ENCODE peak calls at places on chromosomes 12 and 14, in four cellular contexts. One of them, this sample, is unnamed. For H3K36me3, the result is how much of the 10 kb centered on the place peaks cover.

GRCh38 chr12:19036673-19037357 is 92.7 kb upstream of the PLEKHA5 start:
- DNase-seq in heart right ventricle: no peak
- DNase-seq in right atrium auricular region: no peak
- DNase-seq in fibroblast of lung: peak
- DNase-seq in this sample: no peak

GRCh38 chr12:68074294-68075027 is 85.1 kb downstream of the IFNG start:
- DNase-seq in heart right ventricle: no peak
- DNase-seq in right atrium auricular region: no peak
- DNase-seq in fibroblast of lung: no peak
- DNase-seq in this sample: no peak

GRCh38 chr12:3107071-3107583 is 29.9 kb downstream of the TSPAN9 start:
- DNase-seq in heart right ventricle: no peak
- DNase-seq in right atrium auricular region: no peak
- DNase-seq in fibroblast of lung: peak
- DNase-seq in this sample: no peak

GRCh38 chr12:81866081-81866480 is 106.9 kb upstream of the PPFIA2 start:
- DNase-seq in heart right ventricle: no peak
- DNase-seq in right atrium auricular region: no peak
- DNase-seq in fibroblast of lung: no peak
- DNase-seq in this sample: no peak

GRCh38 chr12:45730116-45730841 is 773 bp downstream of the ARID2 start:
- DNase-seq in heart right ventricle: peak
- DNase-seq in right atrium auricular region: no peak
- DNase-seq in fibroblast of lung: peak
- DNase-seq in this sample: peak

GRCh38 chr12:57845478-57846284 is 848 bp downstream of the CTDSP2 start:
- DNase-seq in heart right ventricle: peak
- DNase-seq in right atrium auricular region: peak
- DNase-seq in fibroblast of lung: peak
- DNase-seq in this sample: peak

GRCh38 chr14:104749111-104749649 is 3.8 kb upstream of the SIVA1 start:
- DNase-seq in heart right ventricle: peak
- DNase-seq in right atrium auricular region: no peak
- DNase-seq in fibroblast of lung: peak
- DNase-seq in this sample: no peak

GRCh38 chr12:29844667-29845066 is 60.9 kb upstream of the TMTC1 start:
- DNase-seq in heart right ventricle: no peak
- DNase-seq in right atrium auricular region: no peak
- DNase-seq in fibroblast of lung: no peak
- DNase-seq in this sample: no peak

GRCh38 chr14:74583689-74584434 is 28.2 kb downstream of the LTBP2 start:
- DNase-seq in heart right ventricle: no peak
- DNase-seq in right atrium auricular region: no peak
- DNase-seq in fibroblast of lung: peak
- DNase-seq in this sample: no peak

GRCh38 chr12:68373836-68374314 is 41.7 kb upstream of the MDM1 start:
- DNase-seq in heart right ventricle: no peak
- DNase-seq in right atrium auricular region: no peak
- DNase-seq in fibroblast of lung: no peak
- DNase-seq in this sample: no peak

GRCh38 chr12:104006929-104007328 is 41.3 kb downstream of the TDG start:
- DNase-seq in heart right ventricle: no peak
- DNase-seq in right atrium auricular region: no peak
- DNase-seq in fibroblast of lung: peak
- DNase-seq in this sample: no peak

GRCh38 chr12:97650242-97650641 is 187.6 kb downstream of the RMST start:
- DNase-seq in heart right ventricle: no peak
- DNase-seq in right atrium auricular region: no peak
- DNase-seq in fibroblast of lung: peak
- DNase-seq in this sample: no peak

GRCh38 chr12:63083046-63083445 is 68.0 kb downstream of the AVPR1A start:
- DNase-seq in heart right ventricle: no peak
- DNase-seq in right atrium auricular region: no peak
- DNase-seq in fibroblast of lung: no peak
- DNase-seq in this sample: no peak

GRCh38 chr12:112916270-112916669 is 9.5 kb downstream of the OAS1 start:
- DNase-seq in heart right ventricle: no peak
- DNase-seq in right atrium auricular region: no peak
- DNase-seq in fibroblast of lung: no peak
- DNase-seq in this sample: no peak

GRCh38 chr14:52922059-52922458 is 28.8 kb downstream of the FERMT2 start:
- DNase-seq in heart right ventricle: no peak
- DNase-seq in right atrium auricular region: no peak
- DNase-seq in fibroblast of lung: no peak
- DNase-seq in this sample: no peak

GRCh38 chr12:121964813-121965643 is 46.6 kb downstream of the CFAP251 start:
- DNase-seq in heart right ventricle: no peak
- DNase-seq in right atrium auricular region: no peak
- DNase-seq in fibroblast of lung: peak
- DNase-seq in this sample: no peak

GRCh38 chr12:67937822-67938221 is 51.4 kb upstream of the IFNG-AS1 start:
- DNase-seq in heart right ventricle: no peak
- DNase-seq in right atrium auricular region: no peak
- DNase-seq in fibroblast of lung: no peak
- DNase-seq in this sample: no peak

GRCh38 chr14:56059054-56059453 is 59.2 kb upstream of the PELI2 start:
- DNase-seq in heart right ventricle: no peak
- DNase-seq in right atrium auricular region: no peak
- DNase-seq in fibroblast of lung: no peak
- DNase-seq in this sample: no peak

GRCh38 chr12:104555650-104556049 is 98.9 kb downstream of the CHST11 start:
- DNase-seq in heart right ventricle: no peak
- DNase-seq in right atrium auricular region: no peak
- DNase-seq in fibroblast of lung: no peak
- DNase-seq in this sample: no peak

GRCh38 chr12:127063339-127064090 is 1203.5 kb upstream of the TMEM132C start:
- DNase-seq in heart right ventricle: no peak
- DNase-seq in right atrium auricular region: no peak
- DNase-seq in fibroblast of lung: peak
- DNase-seq in this sample: no peak

GRCh38 chr12:101172316-101172715 is 37.7 kb downstream of the SLC5A8 start:
- DNase-seq in heart right ventricle: no peak
- DNase-seq in right atrium auricular region: no peak
- DNase-seq in fibroblast of lung: peak
- DNase-seq in this sample: no peak

GRCh38 chr12:54352891-54353874 is 11.1 kb downstream of the GPR84 start:
- DNase-seq in heart right ventricle: no peak
- DNase-seq in right atrium auricular region: no peak
- DNase-seq in fibroblast of lung: peak
- DNase-seq in this sample: no peak

GRCh38 chr12:110619534-110619953 is 5.6 kb downstream of the TCTN1 start:
- DNase-seq in heart right ventricle: no peak
- DNase-seq in right atrium auricular region: no peak
- DNase-seq in fibroblast of lung: no peak
- DNase-seq in this sample: no peak

GRCh38 chr14:61620130-61620946 is 75.0 kb upstream of the HIF1A start:
- DNase-seq in heart right ventricle: no peak
- DNase-seq in right atrium auricular region: no peak
- DNase-seq in fibroblast of lung: peak
- DNase-seq in this sample: no peak

GRCh38 chr14:77458249-77458950 is 507 bp downstream of the AHSA1 start:
- DNase-seq in heart right ventricle: no peak
- DNase-seq in right atrium auricular region: no peak
- DNase-seq in fibroblast of lung: peak
- DNase-seq in this sample: no peak

GRCh38 chr12:4174417-4174816 is 99.1 kb upstream of the CCND2 start:
- DNase-seq in heart right ventricle: no peak
- DNase-seq in right atrium auricular region: no peak
- DNase-seq in fibroblast of lung: no peak
- DNase-seq in this sample: no peak

GRCh38 chr12:122021822-122022392 is at the start of gene BCL7A:
- DNase-seq in heart right ventricle: peak
- DNase-seq in right atrium auricular region: peak
- DNase-seq in fibroblast of lung: peak
- DNase-seq in this sample: peak

GRCh38 chr14:104513641-104514046 is 65.9 kb upstream of the C14orf180 start:
- DNase-seq in heart right ventricle: no peak
- DNase-seq in right atrium auricular region: peak
- DNase-seq in fibroblast of lung: no peak
- DNase-seq in this sample: no peak

GRCh38 chr14:95222870-95223398 is 65.6 kb upstream of the DICER1 start:
- DNase-seq in heart right ventricle: no peak
- DNase-seq in right atrium auricular region: no peak
- DNase-seq in fibroblast of lung: peak
- DNase-seq in this sample: no peak

GRCh38 chr12:121748571-121749265 is 36.2 kb downstream of the TMEM120B start:
- DNase-seq in heart right ventricle: no peak
- DNase-seq in right atrium auricular region: no peak
- DNase-seq in fibroblast of lung: peak
- DNase-seq in this sample: no peak

GRCh38 chr12:125185311-125185739 is 120.1 kb downstream of the AACS start:
- DNase-seq in heart right ventricle: no peak
- DNase-seq in right atrium auricular region: no peak
- DNase-seq in fibroblast of lung: no peak
- DNase-seq in this sample: no peak

GRCh38 chr12:89603678-89604077 is 77.8 kb upstream of the POC1B start:
- DNase-seq in heart right ventricle: no peak
- DNase-seq in right atrium auricular region: no peak
- DNase-seq in fibroblast of lung: no peak
- DNase-seq in this sample: no peak

GRCh38 chr12:77751939-77752338 is 78.8 kb upstream of the NAV3 start:
- DNase-seq in heart right ventricle: no peak
- DNase-seq in right atrium auricular region: no peak
- DNase-seq in fibroblast of lung: peak
- DNase-seq in this sample: no peak

GRCh38 chr14:91284791-91285548 is 40.5 kb upstream of the GPR68 start:
- DNase-seq in heart right ventricle: no peak
- DNase-seq in right atrium auricular region: no peak
- DNase-seq in fibroblast of lung: peak
- DNase-seq in this sample: no peak

GRCh38 chr14:91284146-91284790 is 39.8 kb upstream of the GPR68 start:
- DNase-seq in heart right ventricle: no peak
- DNase-seq in right atrium auricular region: no peak
- DNase-seq in fibroblast of lung: peak
- DNase-seq in this sample: no peak

GRCh38 chr14:91282954-91283645 is 38.6 kb upstream of the GPR68 start:
- DNase-seq in heart right ventricle: no peak
- DNase-seq in right atrium auricular region: no peak
- DNase-seq in fibroblast of lung: no peak
- DNase-seq in this sample: no peak

GRCh38 chr14:91281346-91281745 is 36.8 kb upstream of the GPR68 start:
- DNase-seq in heart right ventricle: no peak
- DNase-seq in right atrium auricular region: no peak
- DNase-seq in fibroblast of lung: peak
- DNase-seq in this sample: no peak

DNA sequence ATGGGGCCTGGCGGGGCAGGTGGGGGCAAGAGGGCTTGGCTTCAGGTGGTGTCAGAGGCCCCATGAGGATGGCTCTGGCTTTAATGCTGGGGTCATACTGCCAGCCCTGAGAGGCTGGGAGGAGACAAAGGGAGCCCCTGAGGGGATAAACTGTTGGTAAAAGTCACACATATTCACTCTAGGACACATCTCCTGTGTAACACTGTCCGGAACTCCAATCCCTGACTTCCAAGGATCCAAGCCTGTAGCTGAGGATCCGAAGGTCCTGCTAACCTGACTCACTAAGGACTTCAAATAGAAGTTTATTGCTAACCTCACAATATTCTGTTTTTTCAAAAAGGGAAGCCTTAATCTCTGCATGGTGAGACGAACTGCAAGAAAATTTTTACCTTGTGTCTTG is 39.2 kb upstream of the GPR68 start:
- DNase-seq in heart right ventricle: no peak
- DNase-seq in right atrium auricular region: no peak
- DNase-seq in fibroblast of lung: no peak
- DNase-seq in this sample: no peak
- H3K36me3 ChIP-seq in heart right ventricle: under half
- H3K36me3 ChIP-seq in right atrium auricular region: under half
- H3K36me3 ChIP-seq in fibroblast of lung: under half
- H3K36me3 ChIP-seq in this sample: under half

DNA sequence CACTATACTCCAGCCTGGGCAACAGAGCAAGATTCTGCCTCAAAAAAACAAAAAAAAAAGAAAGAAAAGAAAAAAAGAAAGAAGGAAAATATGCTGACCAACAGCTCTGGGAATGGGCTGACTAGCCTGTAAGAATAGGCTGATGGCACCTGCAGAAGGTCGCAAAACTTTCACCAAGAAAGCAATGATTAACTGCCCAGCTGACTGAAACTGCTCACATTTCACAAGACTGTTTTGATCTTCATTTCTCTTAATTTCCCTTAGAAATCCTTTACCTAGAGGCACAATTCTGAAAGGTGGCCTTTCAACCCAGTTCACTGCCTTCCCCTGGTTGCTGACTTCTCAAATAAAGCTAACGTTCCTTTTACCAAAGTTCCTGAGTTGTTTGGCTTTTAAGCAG is 12.4 kb downstream of the BEST3 start:
- DNase-seq in heart right ventricle: no peak
- DNase-seq in right atrium auricular region: no peak
- DNase-seq in fibroblast of lung: no peak
- DNase-seq in this sample: no peak
- H3K4me3 ChIP-seq in heart right ventricle: no peak
- H3K4me3 ChIP-seq in right atrium auricular region: no peak
- H3K4me3 ChIP-seq in fibroblast of lung: no peak
- H3K4me3 ChIP-seq in this sample: no peak

GRCh38 chr12:27695556-27696292 is 523 bp upstream of the REP15 start:
- DNase-seq in heart right ventricle: no peak
- DNase-seq in right atrium auricular region: no peak
- DNase-seq in fibroblast of lung: no peak
- DNase-seq in this sample: no peak
- H3K36me3 ChIP-seq in heart right ventricle: under half
- H3K36me3 ChIP-seq in right atrium auricular region: under half
- H3K36me3 ChIP-seq in fibroblast of lung: under half
- H3K36me3 ChIP-seq in this sample: half or more

GRCh38 chr12:106584104-106585064 is 1.6 kb downstream of the RFX4 start:
- DNase-seq in heart right ventricle: no peak
- DNase-seq in right atrium auricular region: no peak
- DNase-seq in fibroblast of lung: no peak
- DNase-seq in this sample: no peak
- H3K4me3 ChIP-seq in heart right ventricle: peak
- H3K4me3 ChIP-seq in right atrium auricular region: peak
- H3K4me3 ChIP-seq in fibroblast of lung: no peak
- H3K4me3 ChIP-seq in this sample: peak

GRCh38 chr12:108815875-108816594 is 41.3 kb downstream of the SSH1 start:
- DNase-seq in heart right ventricle: no peak
- DNase-seq in right atrium auricular region: no peak
- DNase-seq in fibroblast of lung: peak
- DNase-seq in this sample: no peak
- H3K36me3 ChIP-seq in heart right ventricle: under half
- H3K36me3 ChIP-seq in right atrium auricular region: half or more
- H3K36me3 ChIP-seq in fibroblast of lung: under half
- H3K36me3 ChIP-seq in this sample: half or more

This sample was measured in left ventricle myocardium inferior.